ENCODE peak calls at places on chromosomes 6 and 20, in six cellular contexts. K is NB4, F is body of pancreas, Z is sigmoid colon, O is HCT116, Y is lower leg skin. M is an unnamed sample.

GRCh38 chr6:23137596-23137995 is 568.2 kb downstream of the HDGFL1 start:
- DNase-seq in Y (no peak), K (no peak), O (no peak), Z (no peak), F (no peak), M (no peak)

GRCh38 chr6:127176175-127176574 is 57.7 kb downstream of the RSPO3 start:
- DNase-seq in Z (no peak), Y (no peak), O (no peak), K (no peak), F (no peak), M (no peak)

GRCh38 chr6:122808121-122808885 is 19.2 kb downstream of the SMPDL3A start:
- DNase-seq in F (no peak), K (no peak), Z (no peak), Y (no peak), O (no peak), M (no peak)

GRCh38 chr6:151056230-151056907 is 183.4 kb upstream of the AKAP12 start:
- DNase-seq in O (no peak), F (no peak), Z (no peak), Y (no peak), K (no peak), M (no peak)

GRCh38 chr20:24953621-24954133 is 4.6 kb downstream of the CST7 start:
- DNase-seq in Y (no peak), O (no peak), F (no peak), Z (peak; percentile 60), K (no peak), M (no peak)

GRCh38 chr6:130624046-130624445 is 203.2 kb upstream of the SMLR1 start:
- DNase-seq in K (no peak), Z (no peak), F (no peak), O (no peak), Y (no peak), M (no peak)

GRCh38 chr6:148700713-148701392 is 46.0 kb upstream of the UST start:
- DNase-seq in Z (no peak), O (no peak), F (peak; percentile 32), K (peak; percentile 32), Y (no peak), M (peak; percentile 42)

GRCh38 chr6:24614048-24614420 is 32.0 kb downstream of the KIAA0319 start:
- DNase-seq in Y (no peak), K (no peak), F (no peak), O (no peak), Z (no peak), M (no peak)

GRCh38 chr20:53960586-53961386 is 109.6 kb downstream of the BCAS1 start:
- DNase-seq in F (no peak), O (no peak), K (no peak), Z (no peak), Y (no peak), M (no peak)

GRCh38 chr6:148193063-148193680 is 149.5 kb upstream of the SASH1 start:
- DNase-seq in K (no peak), Y (peak; percentile 43), F (no peak), O (no peak), Z (no peak), M (no peak)

GRCh38 chr6:109867970-109868358 is 110.1 kb upstream of the GPR6 start:
- DNase-seq in F (peak; percentile 30), Z (no peak), K (no peak), O (no peak), Y (no peak), M (no peak)

GRCh38 chr6:170178561-170179477 is 112.1 kb downstream of the DLL1 start:
- DNase-seq in Z (peak; percentile 66), K (no peak), O (no peak), Y (peak; percentile 85), F (peak; percentile 93), M (no peak)

GRCh38 chr6:100918152-100918551 is 37.0 kb upstream of the ASCC3 start:
- DNase-seq in Z (no peak), O (no peak), K (no peak), Y (no peak), F (no peak), M (no peak)

GRCh38 chr20:57093766-57094165 is 172.7 kb downstream of the BMP7 start:
- DNase-seq in F (no peak), K (no peak), Z (no peak), Y (no peak), O (no peak), M (no peak)

GRCh38 chr6:170291271-170292110 is 613 bp upstream of the DLL1 start:
- DNase-seq in Y (peak; percentile 74), K (peak; percentile 94), Z (peak; percentile 88), F (peak; percentile 61), O (no peak), M (no peak)

GRCh38 chr6:168427184-168427583 is 13.8 kb upstream of the SMOC2 start:
- DNase-seq in Y (no peak), Z (no peak), O (no peak), F (no peak), K (no peak), M (no peak)

GRCh38 chr6:168428052-168428829 is 12.7 kb upstream of the SMOC2 start:
- DNase-seq in O (no peak), K (no peak), F (no peak), Z (no peak), Y (no peak), M (no peak)

GRCh38 chr6:168428863-168429262 is 12.1 kb upstream of the SMOC2 start:
- DNase-seq in F (no peak), O (no peak), K (no peak), Z (no peak), Y (no peak), M (no peak)

GRCh38 chr6:168433898-168434297 is 7.1 kb upstream of the SMOC2 start:
- DNase-seq in Z (no peak), Y (no peak), F (no peak), K (no peak), O (no peak), M (no peak)

DNA sequence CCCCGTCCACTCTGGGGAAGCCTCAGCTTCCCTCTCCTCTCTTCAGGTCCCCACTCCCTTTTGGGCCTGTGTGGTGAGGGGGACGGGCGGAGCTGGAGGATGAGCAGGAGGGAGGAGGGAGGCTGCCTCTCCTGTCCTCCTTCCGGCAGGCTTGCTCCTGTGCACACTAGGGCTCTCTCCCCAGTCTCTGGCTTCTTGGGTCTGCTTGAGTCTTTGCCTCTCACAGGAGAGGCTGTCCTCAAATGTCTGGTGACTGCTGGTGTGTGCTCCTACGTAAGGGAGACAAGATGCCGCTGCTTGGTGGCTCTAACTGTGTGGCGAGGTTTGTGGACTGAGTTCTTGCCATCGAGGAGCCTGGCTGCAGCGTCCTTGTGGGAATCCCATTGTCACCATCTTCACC is 8.8 kb upstream of the SMOC2 start:
- DNase-seq in K (no peak), Y (no peak), Z (no peak), O (no peak), F (no peak), M (no peak)
- TF ChIP-seq POLR2A in K (no peak), Y (no peak), Z (no peak), O (no peak), F (no peak), M (no peak)

DNA sequence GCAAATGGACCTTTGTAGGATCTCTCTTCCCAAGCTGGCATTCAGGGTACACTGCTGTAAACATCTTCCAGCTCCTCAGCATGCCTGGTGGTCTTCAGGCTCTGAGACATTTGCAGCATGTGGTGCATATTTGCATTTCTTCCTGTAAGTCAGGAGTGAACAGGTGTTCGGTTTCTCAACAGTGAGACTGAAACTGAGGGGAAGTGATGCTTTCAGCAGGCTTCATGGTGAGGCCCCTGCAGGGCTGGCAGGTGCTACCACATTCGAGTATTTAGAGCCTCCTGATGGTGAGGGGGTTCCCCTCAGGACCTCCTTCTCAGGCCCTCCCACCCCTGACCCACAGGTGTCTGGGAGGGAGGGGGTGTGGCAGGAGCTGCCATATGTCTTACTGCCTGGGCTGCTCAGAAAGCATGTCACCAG is 15.1 kb downstream of the MYBL2 start:
- DNase-seq in K (no peak), O (no peak), F (peak; percentile 47), Y (no peak), Z (no peak), M (no peak)
- TF ChIP-seq POLR2A in K (no peak), O (no peak), F (no peak), Y (no peak), Z (no peak), M (no peak)

GRCh38 chr6:30687659-30688431 is 1.4 kb upstream of the PPP1R18 start:
- DNase-seq in Y (no peak), K (peak; percentile 28), O (no peak), Z (peak; percentile 73), F (no peak), M (no peak)
- TF ChIP-seq POLR2A in Y (no peak), K (no peak), O (no peak), Z (no peak), F (no peak), M (no peak)

GRCh38 chr6:402901-403658 is 11.5 kb downstream of the IRF4 start:
- DNase-seq in K (no peak), F (no peak), Z (no peak), Y (no peak), O (no peak), M (no peak)
- TF ChIP-seq POLR2A in K (no peak), F (no peak), Z (no peak), Y (no peak), O (no peak), M (no peak)

DNA sequence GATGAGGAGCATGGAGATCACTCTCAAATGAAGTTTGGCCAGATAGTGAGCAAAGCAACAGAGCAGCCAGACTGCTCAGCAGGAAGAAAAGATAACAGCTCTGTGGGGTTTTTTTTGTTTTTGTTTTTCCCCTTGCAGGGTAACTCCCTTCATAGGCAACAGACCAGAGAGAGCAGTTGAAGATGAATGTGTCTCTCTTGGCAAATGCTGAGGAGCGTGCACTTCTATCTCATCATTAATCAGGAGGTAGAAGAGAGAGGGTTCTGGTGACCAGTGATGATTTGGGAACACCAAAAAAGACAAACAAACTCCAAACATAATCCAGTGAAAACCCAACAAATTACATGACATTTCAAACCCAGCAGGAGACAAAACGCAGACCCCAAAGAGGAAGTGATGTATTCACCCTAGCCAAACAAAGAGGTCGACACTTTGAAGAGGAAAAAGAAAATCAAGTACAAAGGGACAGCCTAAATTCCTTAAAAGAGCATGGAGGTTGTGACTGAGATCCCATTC is 66.2 kb upstream of the RREB1 start:
- DNase-seq in O (no peak), Y (no peak), F (no peak), K (peak; percentile 73), Z (no peak), M (no peak)
- TF ChIP-seq POLR2A in O (no peak), Y (no peak), F (no peak), K (no peak), Z (no peak), M (no peak)